ENCODE peak calls at places on chromosomes 11 and 22, in ten cellular contexts. One of them, this sample, is unnamed.

GRCh38 chr11:57638811-57639320 is 10.8 kb downstream of the YPEL4 start:
- DNase-seq in GM23338: no peak
- DNase-seq in cardiac muscle cell: peak
- DNase-seq in HFF-Myc: no peak
- DNase-seq in uterus: no peak
- DNase-seq in suprapubic skin: no peak
- DNase-seq in fibroblast of lung: no peak
- DNase-seq in BE2C: no peak
- DNase-seq in prostate gland: no peak
- DNase-seq in psoas muscle: no peak
- DNase-seq in this sample: no peak

GRCh38 chr22:38144025-38144405 is 33.5 kb upstream of the BAIAP2L2 start:
- DNase-seq in GM23338: peak
- DNase-seq in cardiac muscle cell: no peak
- DNase-seq in HFF-Myc: no peak
- DNase-seq in uterus: no peak
- DNase-seq in suprapubic skin: peak
- DNase-seq in fibroblast of lung: no peak
- DNase-seq in BE2C: no peak
- DNase-seq in prostate gland: no peak
- DNase-seq in psoas muscle: no peak
- DNase-seq in this sample: no peak

GRCh38 chr11:125903753-125904659 is at the start of gene DDX25:
- DNase-seq in GM23338: peak
- DNase-seq in cardiac muscle cell: peak
- DNase-seq in HFF-Myc: no peak
- DNase-seq in uterus: no peak
- DNase-seq in suprapubic skin: no peak
- DNase-seq in fibroblast of lung: no peak
- DNase-seq in BE2C: peak
- DNase-seq in prostate gland: no peak
- DNase-seq in psoas muscle: no peak
- DNase-seq in this sample: no peak

GRCh38 chr11:118295834-118296454 is 8.6 kb upstream of the CD3E start:
- DNase-seq in GM23338: peak
- DNase-seq in cardiac muscle cell: peak
- DNase-seq in HFF-Myc: no peak
- DNase-seq in uterus: no peak
- DNase-seq in suprapubic skin: no peak
- DNase-seq in fibroblast of lung: peak
- DNase-seq in BE2C: no peak
- DNase-seq in prostate gland: peak
- DNase-seq in psoas muscle: no peak
- DNase-seq in this sample: no peak

GRCh38 chr11:17609536-17610401 is 62.7 kb downstream of the OTOG start:
- DNase-seq in GM23338: no peak
- DNase-seq in cardiac muscle cell: no peak
- DNase-seq in HFF-Myc: no peak
- DNase-seq in uterus: no peak
- DNase-seq in suprapubic skin: no peak
- DNase-seq in fibroblast of lung: no peak
- DNase-seq in BE2C: no peak
- DNase-seq in prostate gland: no peak
- DNase-seq in psoas muscle: peak
- DNase-seq in this sample: no peak

GRCh38 chr11:10407749-10408472 is 47.2 kb upstream of the AMPD3 start:
- DNase-seq in GM23338: no peak
- DNase-seq in cardiac muscle cell: no peak
- DNase-seq in HFF-Myc: no peak
- DNase-seq in uterus: no peak
- DNase-seq in suprapubic skin: no peak
- DNase-seq in fibroblast of lung: no peak
- DNase-seq in BE2C: no peak
- DNase-seq in prostate gland: no peak
- DNase-seq in psoas muscle: peak
- DNase-seq in this sample: no peak

GRCh38 chr11:38446336-38446735 is 1848.3 kb upstream of the RAG2 start:
- DNase-seq in GM23338: no peak
- DNase-seq in cardiac muscle cell: no peak
- DNase-seq in HFF-Myc: no peak
- DNase-seq in uterus: no peak
- DNase-seq in suprapubic skin: no peak
- DNase-seq in fibroblast of lung: peak
- DNase-seq in BE2C: no peak
- DNase-seq in prostate gland: no peak
- DNase-seq in psoas muscle: no peak
- DNase-seq in this sample: no peak

GRCh38 chr11:114058026-114058706 is 1.3 kb upstream of the ZBTB16 start:
- DNase-seq in GM23338: peak
- DNase-seq in cardiac muscle cell: peak
- DNase-seq in HFF-Myc: no peak
- DNase-seq in uterus: no peak
- DNase-seq in suprapubic skin: peak
- DNase-seq in fibroblast of lung: no peak
- DNase-seq in BE2C: no peak
- DNase-seq in prostate gland: no peak
- DNase-seq in psoas muscle: peak
- DNase-seq in this sample: no peak

DNA sequence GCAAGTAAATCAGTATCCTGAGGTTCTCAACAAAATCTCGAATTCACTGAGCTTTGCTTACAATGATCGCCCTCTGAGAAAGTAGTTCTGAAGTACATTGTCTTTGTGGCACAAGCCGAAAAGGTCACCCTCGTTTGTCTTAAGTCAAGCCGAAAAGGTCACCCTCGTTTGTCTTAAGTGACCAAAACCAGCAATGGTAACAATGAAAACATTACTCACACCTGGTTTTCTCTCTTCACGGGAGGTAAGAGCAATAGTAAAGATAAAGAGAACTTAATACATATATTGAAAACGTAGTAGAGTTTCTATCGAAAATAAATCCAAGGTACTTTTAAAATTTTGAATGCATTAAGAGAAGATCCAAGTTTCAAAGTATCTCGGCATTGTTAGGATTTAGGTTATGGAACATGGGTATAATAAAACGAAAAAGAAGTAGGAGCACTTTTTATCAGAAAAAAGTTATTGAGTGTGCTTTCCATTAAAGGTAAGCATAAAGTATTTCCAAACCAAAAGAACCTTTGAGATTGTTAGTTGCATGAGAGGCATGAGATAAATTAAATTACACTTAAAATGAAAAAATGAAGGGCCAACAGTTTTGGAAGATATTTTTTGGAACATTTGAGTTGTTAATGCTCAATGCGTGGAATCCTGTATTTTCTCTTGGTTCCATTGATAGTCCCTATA is 1.2 kb downstream of the BARX2 start:
- DNase-seq in GM23338: no peak
- DNase-seq in cardiac muscle cell: no peak
- DNase-seq in HFF-Myc: no peak
- DNase-seq in uterus: no peak
- DNase-seq in suprapubic skin: no peak
- DNase-seq in fibroblast of lung: no peak
- DNase-seq in BE2C: no peak
- DNase-seq in prostate gland: no peak
- DNase-seq in psoas muscle: no peak
- DNase-seq in this sample: no peak
- H3K4me3 ChIP-seq in GM23338: peak
- H3K4me3 ChIP-seq in cardiac muscle cell: no peak
- H3K4me3 ChIP-seq in HFF-Myc: no peak
- H3K4me3 ChIP-seq in uterus: no peak
- H3K4me3 ChIP-seq in suprapubic skin: peak
- H3K4me3 ChIP-seq in fibroblast of lung: no peak
- H3K4me3 ChIP-seq in BE2C: no peak
- H3K4me3 ChIP-seq in prostate gland: peak
- H3K4me3 ChIP-seq in psoas muscle: no peak
- H3K4me3 ChIP-seq in this sample: no peak

GRCh38 chr22:44809456-44809855 is 57.1 kb downstream of the ARHGAP8 start:
- DNase-seq in GM23338: no peak
- DNase-seq in cardiac muscle cell: no peak
- DNase-seq in HFF-Myc: no peak
- DNase-seq in uterus: no peak
- DNase-seq in suprapubic skin: no peak
- DNase-seq in fibroblast of lung: no peak
- DNase-seq in BE2C: no peak
- DNase-seq in prostate gland: no peak
- DNase-seq in psoas muscle: no peak
- DNase-seq in this sample: no peak

GRCh38 chr22:44805663-44806062 is 53.3 kb downstream of the ARHGAP8 start:
- DNase-seq in GM23338: no peak
- DNase-seq in cardiac muscle cell: no peak
- DNase-seq in HFF-Myc: no peak
- DNase-seq in uterus: no peak
- DNase-seq in suprapubic skin: no peak
- DNase-seq in fibroblast of lung: no peak
- DNase-seq in BE2C: no peak
- DNase-seq in prostate gland: no peak
- DNase-seq in psoas muscle: no peak
- DNase-seq in this sample: no peak

GRCh38 chr22:44811141-44811540 is 58.8 kb downstream of the ARHGAP8 start:
- DNase-seq in GM23338: no peak
- DNase-seq in cardiac muscle cell: no peak
- DNase-seq in HFF-Myc: no peak
- DNase-seq in uterus: no peak
- DNase-seq in suprapubic skin: no peak
- DNase-seq in fibroblast of lung: no peak
- DNase-seq in BE2C: no peak
- DNase-seq in prostate gland: no peak
- DNase-seq in psoas muscle: no peak
- DNase-seq in this sample: no peak

GRCh38 chr22:44807232-44807631 is 54.9 kb downstream of the ARHGAP8 start:
- DNase-seq in GM23338: peak
- DNase-seq in cardiac muscle cell: no peak
- DNase-seq in HFF-Myc: no peak
- DNase-seq in uterus: no peak
- DNase-seq in suprapubic skin: no peak
- DNase-seq in fibroblast of lung: no peak
- DNase-seq in BE2C: no peak
- DNase-seq in prostate gland: no peak
- DNase-seq in psoas muscle: no peak
- DNase-seq in this sample: no peak

GRCh38 chr22:44807915-44808690 is 55.7 kb downstream of the ARHGAP8 start:
- DNase-seq in GM23338: peak
- DNase-seq in cardiac muscle cell: peak
- DNase-seq in HFF-Myc: no peak
- DNase-seq in uterus: no peak
- DNase-seq in suprapubic skin: no peak
- DNase-seq in fibroblast of lung: peak
- DNase-seq in BE2C: peak
- DNase-seq in prostate gland: no peak
- DNase-seq in psoas muscle: no peak
- DNase-seq in this sample: no peak
- TF ChIP-seq CTCF in GM23338: peak
- TF ChIP-seq CTCF in cardiac muscle cell: no peak
- TF ChIP-seq CTCF in HFF-Myc: peak
- TF ChIP-seq CTCF in uterus: no peak
- TF ChIP-seq CTCF in suprapubic skin: no peak
- TF ChIP-seq CTCF in fibroblast of lung: no peak
- TF ChIP-seq CTCF in BE2C: peak
- TF ChIP-seq CTCF in prostate gland: no peak
- TF ChIP-seq CTCF in psoas muscle: no peak
- TF ChIP-seq CTCF in this sample: peak

GRCh38 chr11:59173080-59173963 is 1.4 kb downstream of the DTX4 start:
- DNase-seq in GM23338: peak
- DNase-seq in cardiac muscle cell: peak
- DNase-seq in HFF-Myc: no peak
- DNase-seq in uterus: peak
- DNase-seq in suprapubic skin: peak
- DNase-seq in fibroblast of lung: peak
- DNase-seq in BE2C: no peak
- DNase-seq in prostate gland: no peak
- DNase-seq in psoas muscle: peak
- DNase-seq in this sample: no peak

GRCh38 chr11:59174664-59175033 is 2.7 kb downstream of the DTX4 start:
- DNase-seq in GM23338: no peak
- DNase-seq in cardiac muscle cell: no peak
- DNase-seq in HFF-Myc: no peak
- DNase-seq in uterus: no peak
- DNase-seq in suprapubic skin: no peak
- DNase-seq in fibroblast of lung: peak
- DNase-seq in BE2C: no peak
- DNase-seq in prostate gland: no peak
- DNase-seq in psoas muscle: no peak
- DNase-seq in this sample: no peak

GRCh38 chr11:59175104-59175503 is 3.2 kb downstream of the DTX4 start:
- DNase-seq in GM23338: no peak
- DNase-seq in cardiac muscle cell: no peak
- DNase-seq in HFF-Myc: no peak
- DNase-seq in uterus: no peak
- DNase-seq in suprapubic skin: no peak
- DNase-seq in fibroblast of lung: no peak
- DNase-seq in BE2C: no peak
- DNase-seq in prostate gland: no peak
- DNase-seq in psoas muscle: no peak
- DNase-seq in this sample: no peak

GRCh38 chr11:59172345-59173079 is 580 bp downstream of the DTX4 start:
- DNase-seq in GM23338: peak
- DNase-seq in cardiac muscle cell: peak
- DNase-seq in HFF-Myc: no peak
- DNase-seq in uterus: peak
- DNase-seq in suprapubic skin: no peak
- DNase-seq in fibroblast of lung: no peak
- DNase-seq in BE2C: no peak
- DNase-seq in prostate gland: no peak
- DNase-seq in psoas muscle: no peak
- DNase-seq in this sample: no peak

GRCh38 chr11:59173964-59174663 is 2.2 kb downstream of the DTX4 start:
- DNase-seq in GM23338: peak
- DNase-seq in cardiac muscle cell: no peak
- DNase-seq in HFF-Myc: no peak
- DNase-seq in uterus: peak
- DNase-seq in suprapubic skin: no peak
- DNase-seq in fibroblast of lung: peak
- DNase-seq in BE2C: no peak
- DNase-seq in prostate gland: peak
- DNase-seq in psoas muscle: no peak
- DNase-seq in this sample: no peak
- H3K4me3 ChIP-seq in GM23338: peak
- H3K4me3 ChIP-seq in cardiac muscle cell: no peak
- H3K4me3 ChIP-seq in HFF-Myc: no peak
- H3K4me3 ChIP-seq in uterus: no peak
- H3K4me3 ChIP-seq in suprapubic skin: peak
- H3K4me3 ChIP-seq in fibroblast of lung: no peak
- H3K4me3 ChIP-seq in BE2C: no peak
- H3K4me3 ChIP-seq in prostate gland: peak
- H3K4me3 ChIP-seq in psoas muscle: peak
- H3K4me3 ChIP-seq in this sample: peak

GRCh38 chr11:126990716-126991480 is 9.7 kb downstream of the KIRREL3 start:
- DNase-seq in GM23338: no peak
- DNase-seq in cardiac muscle cell: no peak
- DNase-seq in HFF-Myc: no peak
- DNase-seq in uterus: no peak
- DNase-seq in suprapubic skin: no peak
- DNase-seq in fibroblast of lung: peak
- DNase-seq in BE2C: no peak
- DNase-seq in prostate gland: no peak
- DNase-seq in psoas muscle: no peak
- DNase-seq in this sample: no peak
- TF ChIP-seq CTCF in GM23338: no peak
- TF ChIP-seq CTCF in cardiac muscle cell: peak
- TF ChIP-seq CTCF in HFF-Myc: no peak
- TF ChIP-seq CTCF in uterus: no peak
- TF ChIP-seq CTCF in suprapubic skin: no peak
- TF ChIP-seq CTCF in fibroblast of lung: no peak
- TF ChIP-seq CTCF in BE2C: no peak
- TF ChIP-seq CTCF in prostate gland: no peak
- TF ChIP-seq CTCF in psoas muscle: no peak
- TF ChIP-seq CTCF in this sample: no peak

This sample was measured in AG04450.